ENCODE peak calls at places on chromosomes 12 and 14, in four cellular contexts. I is H9, U is prostate gland, L is DND-41. A is an unnamed sample.
A peak's percentile ranks its signal among the peaks of the same experiment; 100 is the strongest.

GRCh38 chr12:87270894-87271293 is 758.3 kb downstream of the C12orf50 start:
- DNase-seq in I (no peak), U (no peak), L (no peak), A (no peak)

GRCh38 chr12:47164730-47165439 is 85.1 kb upstream of the AMIGO2 start:
- DNase-seq in I (no peak), U (no peak), L (no peak), A (peak; percentile 25)

GRCh38 chr12:49633703-49634311 is 10.4 kb downstream of the PRPF40B start:
- DNase-seq in I (no peak), U (no peak), L (no peak), A (no peak)

GRCh38 chr12:92759634-92760268 is 57.0 kb downstream of the PLEKHG7 start:
- DNase-seq in I (no peak), U (no peak), L (no peak), A (no peak)

GRCh38 chr12:67425394-67425793 is 156.2 kb downstream of the CAND1 start:
- DNase-seq in I (no peak), U (no peak), L (no peak), A (peak; percentile 27)

GRCh38 chr14:68363401-68363800 is 429.5 kb downstream of the ZFP36L1 start:
- DNase-seq in I (no peak), U (no peak), L (no peak), A (no peak)

GRCh38 chr14:37985826-37986470 is 221.8 kb upstream of the SSTR1 start:
- DNase-seq in I (peak; percentile 44), U (no peak), L (peak; percentile 39), A (peak; percentile 47)

GRCh38 chr14:65631040-65631439 is 218.5 kb downstream of the FUT8 start:
- DNase-seq in I (no peak), U (no peak), L (no peak), A (no peak)

GRCh38 chr12:2750185-2750584 is 44.6 kb upstream of the FKBP4 start:
- DNase-seq in I (peak; percentile 38), U (no peak), L (no peak), A (no peak)

GRCh38 chr12:113932411-113933196 is 33.5 kb downstream of the RBM19 start:
- DNase-seq in I (no peak), U (no peak), L (no peak), A (no peak)

GRCh38 chr14:30283822-30284446 is 275.0 kb upstream of the G2E3 start:
- DNase-seq in I (peak; percentile 66), U (no peak), L (peak; percentile 24), A (peak; percentile 54)
- TF ChIP-seq CTCF in I (peak; percentile 85), U (no peak), L (peak; percentile 67), A (peak; percentile 47)

GRCh38 chr14:92860097-92860496 is 62.9 kb upstream of the CHGA start:
- DNase-seq in I (no peak), U (no peak), L (no peak), A (no peak)
- H3K4me1 ChIP-seq in I (no peaks in the 10 kb centered on the region), U (no peaks in the 10 kb centered on the region), L (no peaks in the 10 kb centered on the region), A (no peaks in the 10 kb centered on the region)

GRCh38 chr12:111439657-111440151 is 34.0 kb downstream of the SH2B3 start:
- DNase-seq in I (peak; percentile 26), U (no peak), L (no peak), A (no peak)
- TF ChIP-seq CTCF in I (no peak), U (no peak), L (no peak), A (no peak)

GRCh38 chr14:61395115-61395725 is 73.8 kb downstream of the PRKCH start:
- DNase-seq in I (no peak), U (no peak), L (no peak), A (no peak)

GRCh38 chr14:61388976-61389576 is 67.7 kb downstream of the PRKCH start:
- DNase-seq in I (no peak), U (no peak), L (peak; percentile 35), A (no peak)

GRCh38 chr14:61394542-61394941 is 73.2 kb downstream of the PRKCH start:
- DNase-seq in I (no peak), U (no peak), L (no peak), A (no peak)

GRCh38 chr14:61391119-61391518 is 69.7 kb downstream of the PRKCH start:
- DNase-seq in I (no peak), U (no peak), L (no peak), A (no peak)

DNA sequence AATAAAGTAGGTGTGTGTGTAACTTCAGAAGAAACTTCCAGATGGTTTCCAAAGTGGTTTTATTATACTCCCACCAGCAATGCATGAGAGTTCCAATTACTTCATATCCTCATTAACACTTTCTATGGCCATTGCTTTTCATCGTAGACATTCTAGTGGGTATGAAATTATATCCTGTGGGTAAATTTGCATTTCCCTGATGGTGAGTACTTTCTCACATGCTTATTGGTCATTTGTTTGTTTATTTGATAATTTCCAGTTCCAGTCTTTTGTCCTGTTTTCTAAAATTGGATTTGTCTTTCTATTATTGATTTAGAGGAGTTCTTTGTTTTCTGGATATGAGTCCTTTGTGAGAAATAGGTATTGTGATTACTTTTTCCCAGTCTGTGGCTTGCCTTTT is 70.9 kb downstream of the PRKCH start:
- DNase-seq in I (no peak), U (no peak), L (no peak), A (no peak)
- H3K4me1 ChIP-seq in I (no peaks in the 10 kb centered on the region), U (no peaks in the 10 kb centered on the region), L (peaks cover 47% of the 10 kb centered on the region), A (peaks cover 2% of the 10 kb centered on the region)

GRCh38 chr12:20460956-20461355 is 92.6 kb downstream of the PDE3A start:
- DNase-seq in I (no peak), U (no peak), L (no peak), A (no peak)

GRCh38 chr12:20459920-20460319 is 91.6 kb downstream of the PDE3A start:
- DNase-seq in I (no peak), U (no peak), L (no peak), A (no peak)

GRCh38 chr12:20463920-20464524 is 95.7 kb downstream of the PDE3A start:
- DNase-seq in I (no peak), U (no peak), L (no peak), A (no peak)
- TF ChIP-seq CTCF in I (peak; percentile 80), U (peak; percentile 48), L (peak; percentile 69), A (peak; percentile 26)

DNA sequence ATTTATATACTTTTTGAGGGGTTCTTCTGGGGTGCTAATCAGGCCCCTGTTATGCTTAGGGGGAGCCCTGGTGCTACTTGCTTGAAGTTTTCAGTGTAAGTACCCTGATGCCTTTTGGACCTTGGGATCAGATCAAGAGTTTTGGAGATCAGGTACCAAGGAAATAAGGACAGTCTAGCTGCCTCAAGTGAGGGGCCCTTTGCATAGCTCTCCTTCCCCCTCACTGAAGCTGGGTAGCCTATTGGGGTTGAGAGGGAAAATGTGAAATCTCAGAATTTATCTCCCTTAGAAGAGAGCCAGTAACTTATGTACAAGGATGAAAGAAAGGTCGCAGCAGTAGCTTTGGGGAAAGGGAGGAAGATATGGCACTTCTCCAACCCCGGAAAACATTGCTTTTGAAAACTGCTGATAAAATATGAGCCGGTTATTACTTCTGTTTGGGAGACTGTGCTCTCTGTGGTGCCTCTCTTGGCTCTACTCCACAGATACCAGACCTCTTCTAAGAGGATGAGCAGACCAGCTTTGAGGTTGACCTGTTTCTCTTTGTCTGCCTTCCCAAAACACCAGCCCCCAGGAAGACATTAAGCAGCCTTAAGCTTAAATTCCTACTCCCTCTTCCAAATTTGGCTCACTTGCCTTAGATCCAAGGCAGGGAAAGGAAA is 8.8 kb upstream of the AMHR2 start:
- DNase-seq in I (no peak), U (no peak), L (no peak), A (no peak)
- H3K4me1 ChIP-seq in I (no peaks in the 10 kb centered on the region), U (no peaks in the 10 kb centered on the region), L (no peaks in the 10 kb centered on the region), A (no peaks in the 10 kb centered on the region)

GRCh38 chr12:5071496-5071895 is 27.8 kb downstream of the KCNA5 start:
- DNase-seq in I (no peak), U (no peak), L (no peak), A (no peak)
- TF ChIP-seq CTCF in I (peak; percentile 42), U (no peak), L (no peak), A (no peak)